ENCODE peak calls at places on chromosomes 12 and 14, in six cellular contexts. D is IMR-90, H is mesenchymal stem cell, F is neuronal stem cell, J is H1, M is trophoblast cell. G is an unnamed sample.

GRCh38 chr12:55702861-55703260 is 4.8 kb downstream of the ITGA7 start:
- DNase-seq in H (no peak), M (no peak), J (no peak), F (no peak), D (no peak), G (no peak)

GRCh38 chr14:36449903-36450302 is 70.1 kb downstream of the NKX2-1 start:
- DNase-seq in M (no peak), D (no peak), F (no peak), J (no peak), H (no peak), G (no peak)

GRCh38 chr14:55158412-55158811 is 29.4 kb downstream of the LGALS3 start:
- DNase-seq in F (no peak), D (no peak), J (no peak), H (no peak), M (no peak), G (no peak)

GRCh38 chr14:103607822-103608221 is 21.2 kb upstream of the KLC1 start:
- DNase-seq in H (no peak), M (no peak), F (no peak), D (no peak), J (no peak), G (no peak)

GRCh38 chr14:50231475-50232275 is at the start of gene SOS2:
- DNase-seq in J (peak; percentile 47), F (peak; percentile 91), H (peak; percentile 90), D (peak; percentile 71), M (peak; percentile 87), G (peak; percentile 91)

GRCh38 chr14:73909681-73910080 is 23.0 kb downstream of the ZNF410 start:
- DNase-seq in D (peak; percentile 66), J (no peak), F (no peak), H (no peak), M (no peak), G (no peak)

GRCh38 chr12:113131556-113131955 is 4.0 kb downstream of the RASAL1 start:
- DNase-seq in D (no peak), J (no peak), M (peak; percentile 16), H (no peak), F (no peak), G (no peak)

GRCh38 chr12:109386079-109386473 is 38.4 kb downstream of the MYO1H start:
- DNase-seq in M (no peak), F (no peak), J (no peak), H (no peak), D (no peak), G (no peak)

GRCh38 chr12:117662620-117663395 is 301.4 kb upstream of the NOS1 start:
- DNase-seq in F (no peak), H (no peak), M (no peak), D (no peak), J (no peak), G (no peak)

GRCh38 chr12:6921996-6922935 is 5.5 kb upstream of the ATN1 start:
- DNase-seq in F (no peak), J (no peak), H (no peak), D (no peak), M (no peak), G (no peak)

GRCh38 chr12:6923003-6923732 is 4.6 kb upstream of the ATN1 start:
- DNase-seq in D (no peak), H (no peak), F (no peak), M (no peak), J (no peak), G (no peak)

GRCh38 chr12:6919588-6919987 is 5.2 kb downstream of the ENO2 start:
- DNase-seq in H (no peak), D (no peak), F (no peak), J (no peak), M (no peak), G (no peak)

GRCh38 chr12:6923851-6924250 is 3.9 kb upstream of the ATN1 start:
- DNase-seq in F (no peak), H (no peak), D (no peak), J (no peak), M (no peak), G (no peak)

DNA sequence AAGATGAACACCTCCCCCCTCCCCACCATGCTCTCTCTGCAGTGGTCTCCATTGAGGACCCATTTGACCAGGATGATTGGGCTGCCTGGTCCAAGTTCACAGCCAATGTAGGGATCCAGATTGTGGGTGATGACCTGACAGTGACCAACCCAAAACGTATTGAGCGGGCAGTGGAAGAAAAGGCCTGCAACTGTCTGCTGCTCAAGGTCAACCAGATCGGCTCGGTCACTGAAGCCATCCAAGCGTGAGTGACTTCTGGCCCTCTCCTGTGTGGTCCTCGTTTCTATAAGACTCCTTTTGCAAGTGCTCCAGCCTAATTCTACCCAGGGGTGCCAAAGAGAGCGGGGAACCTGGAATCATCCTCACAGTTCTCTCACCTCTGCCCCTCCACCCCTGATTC is 6.2 kb upstream of the ATN1 start:
- DNase-seq in H (no peak), J (no peak), M (no peak), F (no peak), D (no peak), G (no peak)
- H3K14ac ChIP-seq in H (no peak overlapping the region), J (no peak overlapping the region), M (no peak overlapping the region), F (no peak overlapping the region), D (no peak overlapping the region), G (no peak overlapping the region)

DNA sequence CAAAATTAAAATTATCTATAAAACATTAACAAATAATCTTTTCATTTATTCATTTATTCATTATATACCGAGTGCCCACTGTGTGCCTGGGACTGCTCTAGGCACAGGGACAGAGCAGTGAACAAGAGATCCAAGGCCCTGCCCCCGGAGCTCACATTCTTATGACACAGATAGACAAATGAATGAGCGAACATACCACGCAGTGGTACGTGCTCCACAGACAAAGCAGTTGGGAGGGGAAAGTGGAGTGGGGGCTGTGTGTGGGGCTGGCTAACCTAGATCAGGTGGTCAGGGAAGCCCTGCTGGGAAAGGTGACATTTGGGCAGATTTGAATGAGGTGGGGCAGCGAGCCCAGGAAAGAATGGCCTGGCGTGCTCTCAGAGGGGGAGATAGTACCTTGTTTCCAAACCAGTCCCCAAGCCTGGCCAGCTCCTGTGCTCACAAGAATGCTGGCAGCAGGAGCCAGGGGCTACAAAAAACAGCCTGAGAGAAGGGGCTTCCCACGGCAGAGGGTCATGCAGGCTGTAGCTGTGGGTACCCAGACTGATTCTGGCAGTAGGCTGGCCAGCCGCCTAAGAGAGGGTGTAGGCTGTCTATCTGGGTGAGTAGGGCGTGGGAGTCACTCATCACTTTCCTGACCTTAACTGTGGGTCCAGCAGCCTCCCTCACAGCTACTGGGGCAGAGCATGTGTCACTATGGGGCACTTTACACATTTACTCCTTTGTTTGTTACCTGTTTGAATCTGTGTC is 57.8 kb upstream of the ACTN1 start:
- DNase-seq in J (no peak), D (no peak), F (no peak), M (no peak), H (no peak), G (no peak)
- H2BK120ac ChIP-seq in J (peak overlapping the region; percentile 40), D (peak overlapping the region; percentile 25), F (no peak overlapping the region), M (no peak overlapping the region), H (no peak overlapping the region), G (no peak overlapping the region)

DNA sequence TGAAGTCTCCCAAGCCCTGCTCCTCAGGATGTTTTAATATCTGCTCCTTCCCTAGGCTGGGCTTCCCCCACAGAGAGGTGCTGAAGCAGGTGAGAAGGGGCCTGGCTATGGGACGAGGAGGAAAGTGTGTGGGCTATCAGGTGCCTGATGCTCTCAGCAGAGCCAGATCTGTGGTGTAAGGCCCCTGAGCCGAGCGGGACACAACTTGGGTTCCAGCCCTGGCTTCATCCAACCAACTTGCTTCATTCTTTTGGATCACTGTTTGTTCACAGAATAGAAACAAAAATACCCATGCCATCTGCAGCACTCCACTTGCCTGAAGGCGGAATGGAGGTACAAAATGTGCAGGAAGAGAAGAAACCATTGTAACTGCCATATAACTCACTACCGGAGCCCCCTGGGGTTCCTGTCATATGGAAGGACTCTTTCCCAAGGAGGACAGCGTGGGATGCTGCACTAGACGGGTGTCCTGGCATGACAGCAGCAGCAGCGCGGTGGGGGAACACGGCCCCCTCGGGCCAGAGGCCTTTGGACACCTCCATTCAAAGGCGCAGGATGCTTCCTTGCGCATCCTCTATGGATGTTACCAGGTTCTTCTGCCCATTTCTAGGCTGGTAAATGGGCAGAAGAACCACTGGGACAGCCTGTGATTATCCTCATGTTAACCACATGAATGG is 95.8 kb downstream of the CRACR2A start:
- DNase-seq in H (no peak), J (no peak), M (no peak), F (no peak), D (no peak), G (no peak)
- H3K14ac ChIP-seq in H (no peak overlapping the region), J (no peak overlapping the region), M (no peak overlapping the region), F (peak overlapping the region; percentile 5), D (no peak overlapping the region), G (no peak overlapping the region)

GRCh38 chr12:114666746-114667668 is 17.0 kb downstream of the TBX3 start:
- DNase-seq in D (no peak), F (no peak), H (peak; percentile 42), M (no peak), J (no peak), G (peak; percentile 63)

GRCh38 chr12:114667669-114668150 is 16.3 kb downstream of the TBX3 start:
- DNase-seq in D (no peak), H (no peak), F (no peak), J (no peak), M (no peak), G (no peak)

GRCh38 chr12:114664661-114665320 is 19.2 kb downstream of the TBX3 start:
- DNase-seq in M (no peak), F (no peak), H (no peak), D (no peak), J (no peak), G (peak; percentile 59)

GRCh38 chr12:114668151-114668891 is 15.7 kb downstream of the TBX3 start:
- DNase-seq in J (peak; percentile 70), F (no peak), M (peak; percentile 98), D (peak; percentile 84), H (peak; percentile 86), G (peak; percentile 95)

GRCh38 chr12:114665411-114666181 is 18.4 kb downstream of the TBX3 start:
- DNase-seq in J (no peak), H (peak; percentile 31), M (no peak), F (no peak), D (no peak), G (peak; percentile 70)
- H2BK120ac ChIP-seq in J (no peak overlapping the region), H (peak overlapping the region; percentile 52), M (peak overlapping the region; percentile 99), F (no peak overlapping the region), D (no peak overlapping the region), G (no peak overlapping the region)

GRCh38 chr12:60212159-60213000 is 616.6 kb downstream of the SLC16A7 start:
- DNase-seq in M (no peak), D (no peak), F (no peak), J (no peak), H (no peak), G (no peak)
- H3K14ac ChIP-seq in M (no peak overlapping the region), D (no peak overlapping the region), F (no peak overlapping the region), J (no peak overlapping the region), H (no peak overlapping the region), G (no peak overlapping the region)

G was measured in H9.